ENCODE peak calls at places on chromosomes 6 and 20, in ten cellular contexts. O is fibroblast of the aortic adventitia; U is Peyer's patch; D is nephron progenitor cell; A is HTR-8/SVneo; Q is anterior cingulate cortex; X is stimulated activated CD4-positive, alpha-beta T cell treated with anti-CD3 and anti-CD28 coated beads, TNF-alpha, amount 100 ng/mL, for 1 hour; M is mesothelial cell of epicardium; R is NCI-H446; C is activated CD4-positive, alpha-beta T cell treated with anti-CD3 and anti-CD28 coated beads for 36 hours. V is an unnamed sample.

GRCh38 chr20:884983-885952 is 30.9 kb downstream of the ANGPT4 start:
- DNase-seq in D (peak), C (peak), O (peak), U (no peak), R (no peak), X (no peak), Q (peak), A (no peak), M (peak), V (no peak)

GRCh38 chr20:59571591-59572314 is 32.6 kb upstream of the PHACTR3 start:
- DNase-seq in C (peak), X (peak), U (peak), M (no peak), Q (peak), D (peak), O (peak), R (peak), A (peak), V (peak)

GRCh38 chr6:105798057-105798456 is 288.1 kb upstream of the PRDM1 start:
- DNase-seq in M (no peak), D (no peak), C (no peak), U (no peak), O (peak), R (no peak), Q (no peak), A (no peak), X (no peak), V (no peak)

GRCh38 chr6:135299256-135299655 is 118.1 kb downstream of the MYB start:
- DNase-seq in A (peak), D (no peak), M (no peak), X (no peak), Q (no peak), O (peak), R (no peak), C (no peak), U (no peak), V (no peak)

GRCh38 chr20:23320317-23320716 is 30.3 kb upstream of the NXT1 start:
- DNase-seq in M (no peak), Q (no peak), O (peak), D (no peak), R (no peak), X (no peak), A (no peak), C (no peak), U (no peak), V (no peak)

GRCh38 chr6:21587925-21588811 is 5.4 kb upstream of the SOX4 start:
- DNase-seq in M (peak), O (peak), R (peak), Q (peak), A (no peak), U (no peak), X (no peak), C (peak), D (peak), V (no peak)

GRCh38 chr6:3208096-3208774 is 19.2 kb downstream of the TUBB2B start:
- DNase-seq in O (peak), X (no peak), M (no peak), A (peak), C (no peak), R (no peak), D (no peak), Q (peak), U (no peak), V (no peak)

GRCh38 chr6:34120953-34121675 is 24.8 kb downstream of the GRM4 start:
- DNase-seq in M (no peak), X (no peak), U (no peak), Q (no peak), O (no peak), R (no peak), C (no peak), D (no peak), A (no peak), V (no peak)

GRCh38 chr6:27592481-27593199 is 119.7 kb upstream of the ZNF184 start:
- DNase-seq in A (peak), O (peak), C (peak), M (no peak), R (peak), D (peak), Q (peak), U (no peak), X (no peak), V (no peak)

GRCh38 chr6:3701631-3702030 is 49.9 kb downstream of the PXDC1 start:
- DNase-seq in U (no peak), D (no peak), A (no peak), X (no peak), M (no peak), C (no peak), Q (no peak), R (no peak), O (no peak), V (no peak)

GRCh38 chr20:21564127-21564773 is 50.4 kb upstream of the NKX2-2 start:
- DNase-seq in D (no peak), A (no peak), O (no peak), C (no peak), M (no peak), Q (peak), X (no peak), U (no peak), R (no peak), V (no peak)

GRCh38 chr6:130913119-130913518 is 85.9 kb downstream of the SMLR1 start:
- DNase-seq in O (no peak), X (no peak), C (peak), A (no peak), R (no peak), M (no peak), U (no peak), Q (no peak), D (no peak), V (no peak)

GRCh38 chr6:78850621-78851020 is 16.7 kb upstream of the IRAK1BP1 start:
- DNase-seq in M (no peak), A (no peak), O (no peak), U (no peak), D (no peak), X (no peak), R (no peak), C (no peak), Q (no peak), V (no peak)

GRCh38 chr20:19256085-19256484 is 43.6 kb downstream of the SLC24A3 start:
- DNase-seq in O (no peak), A (no peak), C (no peak), Q (no peak), R (no peak), U (no peak), X (no peak), D (no peak), M (no peak), V (no peak)

GRCh38 chr20:3749689-3750639 is 17.5 kb downstream of the HSPA12B start:
- DNase-seq in D (peak), U (no peak), M (peak), O (no peak), X (no peak), A (no peak), Q (no peak), R (peak), C (peak), V (no peak)

GRCh38 chr20:25220021-25220730 is 24.7 kb downstream of the ENTPD6 start:
- DNase-seq in R (no peak), M (no peak), C (peak), U (no peak), O (no peak), D (no peak), Q (no peak), X (no peak), A (no peak), V (no peak)

GRCh38 chr6:28794175-28795002 is 129.4 kb downstream of the TRIM27 start:
- DNase-seq in M (no peak), O (peak), A (no peak), X (no peak), C (peak), R (no peak), U (no peak), D (no peak), Q (no peak), V (no peak)

GRCh38 chr20:47318027-47318595 is 38.4 kb downstream of the ZMYND8 start:
- DNase-seq in A (no peak), Q (no peak), M (no peak), X (no peak), D (peak), O (peak), U (no peak), C (no peak), R (no peak), V (no peak)

GRCh38 chr6:89630488-89630887 is 8.1 kb downstream of the LYRM2 start:
- DNase-seq in U (no peak), O (no peak), A (no peak), X (no peak), M (no peak), R (no peak), Q (peak), D (no peak), C (no peak), V (no peak)

GRCh38 chr6:119568580-119568979 is 219.0 kb upstream of the MAN1A1 start:
- DNase-seq in U (no peak), M (no peak), R (no peak), X (no peak), C (no peak), A (no peak), Q (no peak), D (no peak), O (no peak), V (no peak)

GRCh38 chr20:12030470-12030869 is 112.8 kb downstream of the BTBD3 start:
- DNase-seq in Q (no peak), R (no peak), X (no peak), O (no peak), A (no peak), M (no peak), C (no peak), U (no peak), D (no peak), V (no peak)

GRCh38 chr20:23132930-23133559 is 46.9 kb upstream of the CD93 start:
- DNase-seq in A (no peak), M (no peak), X (no peak), U (no peak), Q (no peak), D (no peak), R (no peak), C (no peak), O (no peak), V (no peak)

GRCh38 chr20:48567145-48567544 is 260.7 kb downstream of the PREX1 start:
- DNase-seq in D (no peak), A (no peak), U (no peak), R (no peak), M (no peak), X (no peak), C (no peak), O (no peak), Q (no peak), V (no peak)

GRCh38 chr20:50797142-50797541 is 2.3 kb downstream of the BCAS4 start:
- DNase-seq in U (no peak), X (no peak), Q (no peak), O (no peak), R (no peak), D (no peak), A (no peak), M (no peak), C (no peak), V (no peak)

GRCh38 chr6:53347921-53348435 is 772 bp downstream of the ELOVL5 start:
- DNase-seq in C (peak), D (peak), U (peak), A (peak), R (peak), M (peak), X (peak), O (peak), Q (peak), V (peak)

GRCh38 chr6:31621320-31621939 is 915 bp downstream of the PRRC2A start:
- DNase-seq in X (no peak), U (no peak), D (no peak), O (no peak), A (no peak), C (no peak), M (no peak), R (no peak), Q (no peak), V (no peak)

GRCh38 chr6:44634321-44634720 is 246.8 kb downstream of the CDC5L start:
- DNase-seq in D (no peak), A (no peak), M (no peak), U (no peak), R (no peak), X (no peak), O (no peak), C (no peak), Q (no peak), V (no peak)

GRCh38 chr6:101722991-101723579 is 329.6 kb downstream of the GRIK2 start:
- DNase-seq in X (no peak), D (no peak), O (peak), C (no peak), A (peak), R (no peak), M (no peak), Q (no peak), U (no peak), V (no peak)

GRCh38 chr6:135087803-135088202 is 33.2 kb upstream of the HBS1L start:
- DNase-seq in C (peak), D (no peak), R (no peak), X (no peak), Q (no peak), O (no peak), M (no peak), U (peak), A (no peak), V (no peak)

GRCh38 chr20:38602185-38602581 is 574 bp downstream of the ARHGAP40 start:
- DNase-seq in X (no peak), M (no peak), U (no peak), C (no peak), A (no peak), Q (no peak), D (no peak), O (no peak), R (no peak), V (no peak)

GRCh38 chr20:24814556-24815195 is 134.4 kb upstream of the CST7 start:
- DNase-seq in X (no peak), C (no peak), U (no peak), A (no peak), O (no peak), M (no peak), D (no peak), R (no peak), Q (no peak), V (no peak)

GRCh38 chr20:50913976-50914375 is 17.3 kb downstream of the ADNP start:
- DNase-seq in A (peak), U (no peak), C (peak), X (no peak), D (no peak), Q (no peak), O (peak), R (peak), M (no peak), V (no peak)

GRCh38 chr20:25539742-25540201 is 45.6 kb downstream of the NINL start:
- DNase-seq in M (no peak), O (peak), U (no peak), X (no peak), A (no peak), R (no peak), C (no peak), D (no peak), Q (peak), V (no peak)